ENCODE peak calls at places on chromosomes 12 and 14, in five cellular contexts. M, U, R, Q and I are unnamed samples.

GRCh38 chr12:20415641-20416040 is 47.3 kb downstream of the PDE3A start:
- DNase-seq in M (no peak), U (no peak), R (no peak), Q (no peak), I (no peak)

GRCh38 chr14:59013672-59014298 is 174.7 kb upstream of the DAAM1 start:
- DNase-seq in M (no peak), U (peak; percentile 68), R (no peak), Q (no peak), I (no peak)

GRCh38 chr12:93451423-93452158 is 9.8 kb upstream of the UBE2N start:
- DNase-seq in M (no peak), U (no peak), R (no peak), Q (no peak), I (no peak)

GRCh38 chr12:46473634-46474201 is 101.1 kb upstream of the SLC38A2 start:
- DNase-seq in M (peak; percentile 57), U (peak; percentile 94), R (peak; percentile 50), Q (peak; percentile 30), I (peak; percentile 91)

GRCh38 chr14:67748312-67748711 is 46.6 kb downstream of the RDH12 start:
- DNase-seq in M (no peak), U (no peak), R (no peak), Q (no peak), I (no peak)

GRCh38 chr12:2682301-2683282 is 112.2 kb upstream of the FKBP4 start:
- DNase-seq in M (no peak), U (peak; percentile 54), R (peak; percentile 29), Q (peak; percentile 50), I (peak; percentile 62)

GRCh38 chr14:96053600-96054381 is 14.6 kb downstream of the C14orf132 start:
- DNase-seq in M (peak; percentile 52), U (peak; percentile 99), R (peak; percentile 78), Q (no peak), I (peak; percentile 38)

GRCh38 chr14:96037891-96038557 is 1.1 kb upstream of the C14orf132 start:
- DNase-seq in M (no peak), U (no peak), R (peak; percentile 51), Q (no peak), I (no peak)

GRCh38 chr14:95388699-95389098 is 69.0 kb upstream of the CLMN start:
- DNase-seq in M (no peak), U (no peak), R (no peak), Q (no peak), I (no peak)

GRCh38 chr12:104011265-104011664 is 38.7 kb downstream of the GLT8D2 start:
- DNase-seq in M (no peak), U (peak; percentile 96), R (no peak), Q (no peak), I (peak; percentile 21)

GRCh38 chr14:101235042-101235871 is 326.0 kb upstream of the DIO3 start:
- DNase-seq in M (peak; percentile 39), U (peak; percentile 32), R (peak; percentile 54), Q (peak; percentile 66), I (peak; percentile 14)

GRCh38 chr14:95231966-95232365 is 74.6 kb upstream of the DICER1 start:
- DNase-seq in M (no peak), U (no peak), R (no peak), Q (no peak), I (no peak)

GRCh38 chr14:88952901-88953300 is 128.4 kb downstream of the TTC8 start:
- DNase-seq in M (no peak), U (no peak), R (no peak), Q (no peak), I (no peak)

GRCh38 chr12:94536040-94536965 is 76.6 kb upstream of the CEP83 start:
- DNase-seq in M (no peak), U (no peak), R (no peak), Q (no peak), I (no peak)

GRCh38 chr12:94531196-94531720 is 71.6 kb upstream of the CEP83 start:
- DNase-seq in M (no peak), U (no peak), R (no peak), Q (no peak), I (no peak)

GRCh38 chr12:94534761-94535613 is 75.3 kb upstream of the CEP83 start:
- DNase-seq in M (no peak), U (no peak), R (no peak), Q (no peak), I (no peak)

GRCh38 chr12:94535614-94535932 is 75.9 kb upstream of the CEP83 start:
- DNase-seq in M (no peak), U (no peak), R (no peak), Q (no peak), I (no peak)

GRCh38 chr12:94534278-94534677 is 74.6 kb upstream of the CEP83 start:
- DNase-seq in M (no peak), U (no peak), R (no peak), Q (no peak), I (no peak)
- H3K4me3 ChIP-seq in M (no peak overlapping the region), U (no peak overlapping the region), R (no peak overlapping the region), Q (no peak overlapping the region), I (no peak overlapping the region)

GRCh38 chr12:121647-122046 is 55.1 kb downstream of the IQSEC3 start:
- DNase-seq in M (no peak), U (no peak), R (no peak), Q (no peak), I (no peak)

GRCh38 chr12:128079-128478 is 61.5 kb downstream of the IQSEC3 start:
- DNase-seq in M (peak; percentile 7), U (no peak), R (no peak), Q (no peak), I (no peak)

GRCh38 chr12:129001-129400 is 62.4 kb downstream of the IQSEC3 start:
- DNase-seq in M (no peak), U (no peak), R (no peak), Q (no peak), I (no peak)

GRCh38 chr12:125561-125960 is 59.0 kb downstream of the IQSEC3 start:
- DNase-seq in M (no peak), U (no peak), R (no peak), Q (no peak), I (no peak)

GRCh38 chr12:125075-125474 is 58.5 kb downstream of the IQSEC3 start:
- DNase-seq in M (no peak), U (no peak), R (no peak), Q (no peak), I (no peak)
- H3K27me3 ChIP-seq in M (peaks cover 4% of the 10 kb centered on the region), U (peaks cover 62% of the 10 kb centered on the region), R (no peaks in the 10 kb centered on the region), Q (peaks cover 11% of the 10 kb centered on the region), I (peaks cover 86% of the 10 kb centered on the region)

GRCh38 chr12:122079038-122079531 is 529 bp downstream of the MLXIP start:
- DNase-seq in M (no peak), U (no peak), R (no peak), Q (peak; percentile 28), I (peak; percentile 55)

GRCh38 chr12:122079532-122080081 is 1.1 kb downstream of the MLXIP start:
- DNase-seq in M (no peak), U (no peak), R (no peak), Q (peak; percentile 57), I (no peak)

GRCh38 chr12:122073815-122074214 is 4.7 kb upstream of the MLXIP start:
- DNase-seq in M (no peak), U (no peak), R (no peak), Q (no peak), I (no peak)

GRCh38 chr12:122078141-122079037 is at the start of gene MLXIP:
- DNase-seq in M (peak; percentile 89), U (peak; percentile 89), R (peak; percentile 95), Q (peak; percentile 89), I (peak; percentile 74)

DNA sequence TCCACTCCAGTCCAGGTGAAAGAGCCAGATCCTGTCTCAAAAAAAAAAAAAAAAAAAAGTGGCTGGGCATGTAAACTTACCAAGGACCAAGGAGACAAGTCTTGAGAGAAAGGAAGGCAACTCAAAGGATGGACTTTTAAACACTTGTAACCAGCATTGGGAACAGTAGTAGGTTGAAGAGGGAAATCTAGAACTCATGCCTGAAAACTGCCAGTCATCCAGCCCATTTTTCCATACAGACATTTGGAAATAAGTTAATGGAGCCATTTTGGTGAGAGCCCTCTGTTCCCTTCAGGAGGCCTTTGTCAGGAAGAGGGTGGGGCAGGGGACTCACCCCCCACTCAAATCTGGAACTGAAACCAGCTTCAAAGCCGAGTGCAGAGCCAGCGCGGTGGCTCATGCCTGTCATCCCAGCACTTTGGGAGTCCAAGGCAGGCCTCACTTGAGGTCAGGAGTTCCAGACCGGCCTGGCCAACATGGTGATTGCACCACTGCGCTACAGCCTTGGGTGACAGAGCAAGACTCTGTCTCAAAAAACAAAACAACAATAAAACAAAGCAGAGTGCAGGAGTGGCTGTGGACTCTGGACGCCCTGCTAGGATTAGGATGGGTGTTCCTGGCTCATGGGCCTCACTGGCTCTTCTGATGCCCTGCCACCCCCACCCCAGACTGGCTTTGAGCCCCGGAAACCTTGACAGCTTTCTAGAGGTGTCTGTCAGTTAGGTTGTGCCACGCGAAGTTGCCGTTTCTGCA is 1.6 kb upstream of the MLXIP start:
- DNase-seq in M (no peak), U (no peak), R (no peak), Q (no peak), I (no peak)
- H3K4me3 ChIP-seq in M (no peak overlapping the region), U (no peak overlapping the region), R (no peak overlapping the region), Q (no peak overlapping the region), I (no peak overlapping the region)

GRCh38 chr12:132426349-132427176 is 63.4 kb upstream of the FBRSL1 start:
- DNase-seq in M (no peak), U (no peak), R (no peak), Q (no peak), I (no peak)
- H3K27me3 ChIP-seq in M (peaks cover 44% of the 10 kb centered on the region), U (peaks cover 37% of the 10 kb centered on the region), R (no peaks in the 10 kb centered on the region), Q (no peaks in the 10 kb centered on the region), I (peaks cover 95% of the 10 kb centered on the region)

GRCh38 chr12:17132336-17132735 is 526.4 kb upstream of the LMO3 start:
- DNase-seq in M (no peak), U (no peak), R (no peak), Q (no peak), I (no peak)
- H3K4me3 ChIP-seq in M (no peak overlapping the region), U (no peak overlapping the region), R (no peak overlapping the region), Q (no peak overlapping the region), I (no peak overlapping the region)